ENCODE peak calls at places on chromosome 16, in six cellular contexts. O, R, T, B, U and P are unnamed samples. For H3K27me3, the result is how much of the 10 kb centered on the place peaks cover.

GRCh38 chr16:65964752-65965151 is 401.7 kb upstream of the CDH5 start:
- DNase-seq in R (no peak), B (no peak), O (no peak), T (no peak), U (no peak), P (no peak)

GRCh38 chr16:67284699-67285646 is 5.6 kb downstream of the PLEKHG4 start:
- DNase-seq in B (peak), R (peak), T (no peak), U (peak), O (peak), P (no peak)

GRCh38 chr16:22787456-22788189 is 26.3 kb upstream of the HS3ST2 start:
- DNase-seq in B (peak), U (no peak), R (no peak), T (no peak), O (no peak), P (no peak)

GRCh38 chr16:66036162-66036561 is 330.3 kb upstream of the CDH5 start:
- DNase-seq in R (no peak), T (no peak), U (peak), B (no peak), O (peak), P (no peak)

GRCh38 chr16:2003231-2003826 is 6.3 kb downstream of the ZNF598 start:
- DNase-seq in O (no peak), U (no peak), R (no peak), B (no peak), T (no peak), P (no peak)

GRCh38 chr16:67516296-67517177 is 12.1 kb upstream of the RIPOR1 start:
- DNase-seq in T (no peak), O (no peak), R (no peak), U (peak), B (no peak), P (no peak)

GRCh38 chr16:75559564-75560372 is 3.7 kb upstream of the TMEM231 start:
- DNase-seq in T (no peak), R (no peak), O (no peak), B (no peak), U (peak), P (no peak)

GRCh38 chr16:55988013-55988412 is 112.8 kb upstream of the CES5A start:
- DNase-seq in R (no peak), U (no peak), O (no peak), B (no peak), T (no peak), P (no peak)

GRCh38 chr16:23282508-23282907 is 19.6 kb upstream of the SCNN1B start:
- DNase-seq in R (no peak), U (no peak), T (no peak), O (no peak), B (peak), P (no peak)

GRCh38 chr16:84454611-84455010 is 49.8 kb downstream of the MEAK7 start:
- DNase-seq in O (no peak), U (no peak), R (no peak), T (no peak), B (no peak), P (peak)

GRCh38 chr16:75462804-75463203 is 1.7 kb downstream of the TMEM170A start:
- DNase-seq in O (no peak), B (no peak), R (no peak), U (peak), T (no peak), P (no peak)

GRCh38 chr16:67897231-67897630 is 4.2 kb downstream of the PSKH1 start:
- DNase-seq in T (peak), B (no peak), U (peak), R (no peak), O (no peak), P (no peak)

DNA sequence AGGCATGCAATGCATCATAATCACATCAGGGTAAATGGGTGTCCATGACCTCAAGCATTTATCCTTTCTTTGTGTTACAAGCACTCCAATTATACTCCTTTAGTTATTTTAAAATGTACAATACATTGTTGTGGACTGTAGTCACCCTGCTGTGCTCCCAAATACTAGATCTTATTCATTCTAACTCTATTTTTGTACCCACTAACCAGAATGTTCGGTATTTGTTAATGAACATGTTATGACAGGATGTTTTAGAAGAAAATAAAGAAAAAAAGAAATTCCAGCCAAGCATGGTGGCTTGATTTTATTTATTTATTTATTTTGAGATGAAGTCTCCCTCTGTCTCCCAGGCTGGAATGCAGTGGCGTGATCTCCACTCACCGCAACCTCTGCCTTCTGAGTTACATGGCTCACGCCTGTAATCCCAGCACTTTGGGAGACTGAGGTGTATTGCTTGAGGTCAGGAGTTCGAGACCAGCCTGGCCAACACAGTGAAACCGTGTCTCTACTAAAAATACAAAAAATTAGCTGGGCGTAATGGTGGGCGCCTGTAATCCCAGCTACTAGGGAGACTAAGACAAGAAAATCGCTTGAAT is 1.8 kb upstream of the NDE1 start:
- DNase-seq in T (no peak), B (no peak), R (no peak), O (no peak), U (no peak), P (no peak)
- H3K27ac ChIP-seq in T (no peak), B (no peak), R (no peak), O (no peak), U (no peak), P (no peak)

DNA sequence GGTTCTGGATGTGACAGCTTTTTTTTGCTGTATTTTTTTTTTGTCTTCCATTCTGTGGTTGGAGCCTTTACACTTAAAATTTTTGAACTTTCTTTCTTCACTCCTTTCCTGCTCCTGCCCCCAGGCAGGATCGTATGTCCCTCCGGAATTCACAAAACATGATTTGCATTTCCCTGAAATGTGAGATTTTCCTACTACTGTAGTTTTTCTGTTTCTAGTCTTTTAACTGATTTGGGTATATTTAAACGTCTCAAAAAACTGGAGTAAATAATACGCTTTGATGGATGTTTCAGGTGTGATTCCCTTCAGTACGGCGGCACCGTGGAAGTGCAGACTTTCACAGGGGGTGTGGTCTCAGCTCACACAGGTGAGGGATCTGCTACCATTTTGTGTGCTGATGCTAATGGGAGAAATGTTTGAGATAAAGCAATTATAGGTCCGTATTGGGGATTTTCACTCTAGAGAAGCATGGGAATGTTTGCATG is 686 bp downstream of the SRCAP start:
- DNase-seq in T (no peak), U (no peak), R (no peak), O (no peak), B (no peak), P (no peak)
- H3K27me3 ChIP-seq in T (under half), U (under half), R (under half), O (under half), B (under half), P (under half)

DNA sequence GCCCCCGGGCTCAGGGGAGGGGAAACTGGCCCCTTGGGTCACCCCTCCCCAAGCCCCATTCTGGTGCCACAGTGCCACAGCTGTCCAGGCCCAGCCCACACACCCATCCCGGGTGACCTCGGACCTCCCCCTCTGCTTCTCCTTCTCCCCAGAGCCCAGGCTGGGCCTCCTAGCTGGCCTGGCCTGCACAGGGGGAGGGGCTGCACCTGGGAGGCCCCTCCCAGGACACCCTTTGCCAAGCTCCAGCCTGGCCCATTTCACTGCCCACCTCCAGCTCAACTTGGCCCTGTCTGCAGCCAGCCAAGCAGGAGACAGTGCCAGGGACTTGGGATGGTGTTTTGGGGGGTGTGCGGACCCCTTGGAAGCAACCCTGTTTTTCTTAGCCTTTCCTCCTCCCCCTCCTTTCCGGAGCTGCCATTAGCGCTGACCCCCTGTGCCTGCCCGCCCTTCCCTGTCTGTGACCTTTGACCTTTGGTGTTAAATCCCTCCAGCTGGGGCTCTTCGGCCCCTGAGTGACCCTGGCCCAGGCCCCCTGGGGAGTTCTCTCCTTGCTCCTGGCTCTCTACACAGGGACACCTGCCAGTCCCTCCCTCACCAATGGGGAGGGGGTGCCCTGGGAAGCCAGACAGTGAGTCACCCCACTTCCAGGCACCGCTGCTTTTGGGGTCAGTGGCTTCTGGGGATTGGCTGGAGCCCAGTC is 1.8 kb downstream of the GLIS2 start:
- DNase-seq in T (no peak), B (peak), U (peak), O (no peak), R (no peak), P (no peak)
- H3K4me3 ChIP-seq in T (peak), B (peak), U (peak), O (peak), R (no peak), P (peak)

GRCh38 chr16:19265531-19265930 is 20.0 kb upstream of the CLEC19A start:
- DNase-seq in T (no peak), O (no peak), R (no peak), B (no peak), U (no peak), P (no peak)
- H3K27ac ChIP-seq in T (no peak), O (no peak), R (no peak), B (no peak), U (no peak), P (no peak)

GRCh38 chr16:88891083-88891482 is 24.6 kb upstream of the PABPN1L start:
- DNase-seq in U (no peak), B (no peak), R (no peak), T (no peak), O (no peak), P (no peak)
- H3K27me3 ChIP-seq in U (under half), B (under half), R (under half), T (under half), O (under half), P (under half)

GRCh38 chr16:54281535-54282201 is 4.9 kb downstream of the IRX3 start:
- DNase-seq in R (no peak), O (no peak), B (no peak), T (no peak), U (no peak), P (no peak)
- H3K4me3 ChIP-seq in R (no peak), O (no peak), B (no peak), T (no peak), U (peak), P (no peak)